ENCODE peak calls at places on chromosome 1, in four cellular contexts. P is NCI-H2029; D is D341Med; I is stimulated activated CD8-positive, alpha-beta memory T cell treated with anti-CD3 and anti-CD28 coated beads, Interleukin-7, amount 100 ng/mL, for 24 hours. A is an unnamed sample.

GRCh38 chr1:230581446-230582079 is 60.7 kb upstream of the COG2 start:
- DNase-seq in D (peak; percentile 46), P (no peak), I (no peak), A (no peak)

GRCh38 chr1:24266398-24266941 is 52.7 kb upstream of the GRHL3 start:
- DNase-seq in P (no peak), D (no peak), I (no peak), A (no peak)

GRCh38 chr1:78047631-78048030 is 1.9 kb downstream of the GIPC2 start:
- DNase-seq in P (no peak), I (no peak), D (no peak), A (peak; percentile 76)

GRCh38 chr1:118333601-118334241 is 148.7 kb upstream of the SPAG17 start:
- DNase-seq in P (no peak), I (no peak), D (no peak), A (no peak)

GRCh38 chr1:17094664-17095063 is 24.6 kb downstream of the PADI2 start:
- DNase-seq in P (no peak), I (no peak), D (no peak), A (no peak)

GRCh38 chr1:6127587-6128163 is 52.4 kb downstream of the CHD5 start:
- DNase-seq in P (peak; percentile 80), D (no peak), I (peak; percentile 53), A (no peak)

GRCh38 chr1:87134061-87134460 is 194.6 kb upstream of the LMO4 start:
- DNase-seq in D (no peak), I (no peak), P (no peak), A (no peak)

GRCh38 chr1:156498447-156499193 is 2.0 kb downstream of the MEF2D start:
- DNase-seq in P (no peak), D (no peak), I (no peak), A (no peak)

GRCh38 chr1:162502928-162503327 is 5.3 kb downstream of the UHMK1 start:
- DNase-seq in D (no peak), I (no peak), P (no peak), A (no peak)

GRCh38 chr1:53349968-53350852 is 22.3 kb upstream of the LRP8 start:
- DNase-seq in D (no peak), I (no peak), P (no peak), A (no peak)

GRCh38 chr1:11977625-11978024 is 2.6 kb upstream of the MFN2 start:
- DNase-seq in P (no peak), D (no peak), I (no peak), A (no peak)

GRCh38 chr1:180213401-180214177 is 16.5 kb upstream of the LHX4 start:
- DNase-seq in D (no peak), I (no peak), P (no peak), A (no peak)

GRCh38 chr1:33155877-33156538 is 25.8 kb downstream of the TRIM62 start:
- DNase-seq in P (no peak), I (no peak), D (no peak), A (no peak)

GRCh38 chr1:61083014-61083798 is 845 bp downstream of the NFIA start:
- DNase-seq in D (peak; percentile 68), I (no peak), P (no peak), A (no peak)

GRCh38 chr1:53580739-53581475 is 121.7 kb downstream of the DMRTB1 start:
- DNase-seq in I (no peak), P (no peak), D (no peak), A (no peak)

GRCh38 chr1:186843931-186844330 is 15.2 kb downstream of the PLA2G4A start:
- DNase-seq in I (no peak), D (no peak), P (no peak), A (no peak)

GRCh38 chr1:172948457-172948856 is 102.3 kb downstream of the TNFSF18 start:
- DNase-seq in P (no peak), D (no peak), I (peak; percentile 8), A (no peak)

GRCh38 chr1:36988741-36989193 is 45.5 kb downstream of the GRIK3 start:
- DNase-seq in I (no peak), P (no peak), D (no peak), A (peak; percentile 99)

GRCh38 chr1:81304187-81304586 is 496.5 kb upstream of the ADGRL2 start:
- DNase-seq in D (no peak), P (no peak), I (no peak), A (no peak)

GRCh38 chr1:51644533-51645197 is 27.8 kb downstream of the OSBPL9 start:
- DNase-seq in P (no peak), I (no peak), D (no peak), A (no peak)

GRCh38 chr1:162406811-162407210 is 5.1 kb downstream of the SH2D1B start:
- DNase-seq in D (no peak), I (no peak), P (no peak), A (no peak)

GRCh38 chr1:207014728-207015127 is 17.8 kb downstream of the C1orf116 start:
- DNase-seq in D (no peak), I (no peak), P (no peak), A (no peak)

GRCh38 chr1:18938008-18938706 is 18.3 kb downstream of the IFFO2 start:
- DNase-seq in D (no peak), I (no peak), P (no peak), A (no peak)

GRCh38 chr1:212615092-212615470 is 6.5 kb downstream of the ATF3 start:
- DNase-seq in P (no peak), I (no peak), D (no peak), A (no peak)

GRCh38 chr1:221356693-221357092 is 385.2 kb downstream of the DUSP10 start:
- DNase-seq in D (no peak), I (no peak), P (no peak), A (no peak)

GRCh38 chr1:117985973-117986372 is 56.4 kb downstream of the WDR3 start:
- DNase-seq in P (no peak), I (no peak), D (no peak), A (no peak)

GRCh38 chr1:197423006-197423405 is 155.0 kb downstream of the CRB1 start:
- DNase-seq in D (no peak), P (no peak), I (no peak), A (no peak)

GRCh38 chr1:109502368-109502851 is 7.1 kb downstream of the AMIGO1 start:
- DNase-seq in D (no peak), P (no peak), I (no peak), A (no peak)

GRCh38 chr1:30106125-30106524 is 617.3 kb downstream of the MATN1 start:
- DNase-seq in P (no peak), D (peak; percentile 46), I (no peak), A (no peak)

GRCh38 chr1:22229374-22229773 is 86.5 kb upstream of the WNT4 start:
- DNase-seq in I (no peak), D (no peak), P (no peak), A (no peak)

GRCh38 chr1:33392639-33393038 is 38.3 kb downstream of the PHC2 start:
- DNase-seq in I (no peak), P (no peak), D (no peak), A (no peak)

GRCh38 chr1:182069028-182069466 is 7.5 kb upstream of the ZNF648 start:
- DNase-seq in D (peak; percentile 94), I (no peak), P (no peak), A (peak; percentile 80)

GRCh38 chr1:125080077-125080476 is 3895.3 kb downstream of the SRGAP2C start:
- DNase-seq in I (no peak), D (no peak), P (no peak), A (no peak)

GRCh38 chr1:69776555-69776954 is 208.8 kb downstream of the LRRC7 start:
- DNase-seq in D (no peak), P (no peak), I (no peak), A (no peak)

GRCh38 chr1:18324246-18324645 is 156.5 kb upstream of the KLHDC7A start:
- DNase-seq in D (no peak), P (no peak), I (no peak), A (no peak)

GRCh38 chr1:85328713-85329376 is 52.4 kb upstream of the BCL10 start:
- DNase-seq in I (no peak), D (no peak), P (no peak), A (no peak)

GRCh38 chr1:246165826-246166709 is 341.0 kb downstream of the SMYD3 start:
- DNase-seq in P (peak; percentile 70), D (no peak), I (no peak), A (peak; percentile 80)

A was measured in NCI-H510A treated with DMSO at 0.1 percent for 48 hours.